ENCODE peak calls at places on chromosomes 13 and 19, in five cellular contexts. Z is H9, B is neuronal stem cell, C is H1, E is IMR-90. G is an unnamed sample.

GRCh38 chr13:94163535-94163934 is 315.9 kb downstream of the DCT start:
- DNase-seq in Z (no peak), B (no peak), C (no peak), E (no peak), G (no peak)

GRCh38 chr13:74229242-74229641 is 95.0 kb upstream of the KLF12 start:
- DNase-seq in Z (no peak), B (no peak), C (no peak), E (peak; percentile 23), G (no peak)

GRCh38 chr19:54178581-54179261 is 5.8 kb upstream of the TMC4 start:
- DNase-seq in Z (peak; percentile 87), B (no peak), C (peak; percentile 87), E (no peak), G (peak; percentile 51)

GRCh38 chr13:61779456-61779855 is 363.8 kb upstream of the PCDH20 start:
- DNase-seq in Z (no peak), B (no peak), C (no peak), E (no peak), G (peak; percentile 78)

GRCh38 chr19:16002380-16002779 is 53.6 kb downstream of the OR10H4 start:
- DNase-seq in Z (no peak), B (no peak), C (no peak), E (peak; percentile 20), G (no peak)

GRCh38 chr19:6971366-6971765 is 49.9 kb downstream of the MBD3L2B start:
- DNase-seq in Z (no peak), B (no peak), C (no peak), E (no peak), G (no peak)

GRCh38 chr19:17385878-17386611 is 8.0 kb downstream of the CCDC194 start:
- DNase-seq in Z (peak; percentile 89), B (no peak), C (peak; percentile 92), E (peak; percentile 30), G (peak; percentile 79)

GRCh38 chr19:12745166-12745897 is 6.3 kb upstream of the BEST2 start:
- DNase-seq in Z (no peak), B (no peak), C (no peak), E (no peak), G (no peak)

GRCh38 chr13:94154362-94154761 is 325.1 kb downstream of the DCT start:
- DNase-seq in Z (no peak), B (no peak), C (no peak), E (peak; percentile 35), G (peak; percentile 51)

GRCh38 chr13:21137696-21138095 is 38.7 kb downstream of the SKA3 start:
- DNase-seq in Z (no peak), B (no peak), C (no peak), E (peak; percentile 49), G (peak; percentile 27)

GRCh38 chr19:31289381-31289880 is 59.8 kb downstream of the TSHZ3 start:
- DNase-seq in Z (no peak), B (no peak), C (no peak), E (no peak), G (no peak)

GRCh38 chr19:7915250-7916136 is 863 bp downstream of the TGFBR3L start:
- DNase-seq in Z (no peak), B (no peak), C (no peak), E (no peak), G (no peak)

GRCh38 chr13:22049384-22049783 is 378.5 kb downstream of the FGF9 start:
- DNase-seq in Z (no peak), B (no peak), C (no peak), E (peak; percentile 50), G (no peak)

GRCh38 chr13:106561551-106562170 is 6.3 kb downstream of the ARGLU1 start:
- DNase-seq in Z (no peak), B (no peak), C (no peak), E (peak; percentile 53), G (peak; percentile 30)

GRCh38 chr13:79451500-79451962 is 29.4 kb upstream of the NDFIP2 start:
- DNase-seq in Z (peak; percentile 42), B (no peak), C (no peak), E (peak; percentile 92), G (peak; percentile 83)

GRCh38 chr13:36907801-36908200 is 12.2 kb downstream of the SMAD9 start:
- DNase-seq in Z (no peak), B (no peak), C (no peak), E (no peak), G (no peak)

GRCh38 chr19:44142014-44142523 is 715 bp downstream of the ZNF234 start:
- DNase-seq in Z (no peak), B (no peak), C (peak; percentile 45), E (peak; percentile 42), G (no peak)

GRCh38 chr13:75896271-75896670 is 260.1 kb downstream of the LMO7 start:
- DNase-seq in Z (no peak), B (no peak), C (no peak), E (peak; percentile 3), G (no peak)

GRCh38 chr19:39140594-39140993 is 15.0 kb downstream of the PAK4 start:
- DNase-seq in Z (no peak), B (no peak), C (no peak), E (no peak), G (no peak)

GRCh38 chr19:39140195-39140516 is 14.6 kb downstream of the PAK4 start:
- DNase-seq in Z (no peak), B (no peak), C (no peak), E (no peak), G (peak; percentile 63)

GRCh38 chr19:39139305-39140194 is 14.0 kb downstream of the PAK4 start:
- DNase-seq in Z (peak; percentile 64), B (no peak), C (no peak), E (no peak), G (peak; percentile 94)

GRCh38 chr19:39137131-39137530 is 11.5 kb downstream of the PAK4 start:
- DNase-seq in Z (no peak), B (no peak), C (no peak), E (no peak), G (no peak)

DNA sequence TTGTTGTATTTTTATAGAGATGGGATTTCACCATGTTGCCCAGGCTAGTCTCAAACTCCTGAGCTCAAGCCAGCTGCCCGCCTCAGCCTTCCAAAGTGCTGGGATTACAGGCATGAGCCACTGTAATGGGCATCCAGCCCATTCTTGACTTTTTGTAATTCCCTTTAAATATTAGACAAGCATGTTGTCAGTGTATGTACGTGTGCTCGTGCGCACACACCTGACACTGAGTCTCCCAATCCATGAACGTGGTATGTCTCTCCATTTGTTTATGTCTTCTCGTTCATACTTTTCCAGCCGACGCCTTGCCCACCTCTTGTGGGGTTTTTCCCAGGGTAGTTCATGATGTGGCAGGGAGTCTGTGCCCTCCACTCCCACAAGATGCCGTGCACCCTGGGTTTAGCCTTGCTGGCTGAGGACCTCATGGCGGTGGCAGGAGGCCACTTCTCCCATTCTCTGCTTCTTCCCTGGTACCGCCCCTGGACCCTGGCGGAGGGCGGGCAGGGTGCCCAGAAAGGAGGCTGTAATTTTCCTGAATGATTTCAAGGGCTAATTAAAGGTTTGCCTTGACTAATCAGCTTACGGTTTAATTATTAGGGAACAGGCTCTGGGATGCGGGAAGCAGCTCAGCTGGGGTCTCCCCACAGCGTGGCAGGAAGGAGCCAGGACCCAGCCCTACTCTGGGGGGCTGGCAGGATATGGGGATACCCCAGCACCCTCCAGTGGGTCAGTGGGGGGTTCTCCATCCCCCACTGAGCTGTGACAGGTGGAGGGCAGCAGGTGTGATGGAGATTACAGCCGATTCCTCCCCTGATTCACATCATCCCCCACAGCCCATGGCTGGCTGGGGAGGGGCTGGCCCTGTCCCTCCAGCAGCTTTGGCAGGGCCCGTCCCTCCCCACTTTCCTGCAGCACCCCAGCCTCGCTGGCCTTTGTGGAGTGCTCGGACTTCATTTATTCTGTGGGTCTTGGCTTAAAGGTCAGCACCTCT is 12.9 kb downstream of the PAK4 start:
- DNase-seq in Z (no peak), B (no peak), C (no peak), E (no peak), G (no peak)
- H3K27ac ChIP-seq in Z (no peak overlapping the region), B (peak overlapping the region; percentile 78), C (peak overlapping the region; percentile 21), E (no peak overlapping the region), G (peak overlapping the region; percentile 53)

GRCh38 chr13:43573787-43574562 is 212.8 kb downstream of the ENOX1 start:
- DNase-seq in Z (no peak), B (no peak), C (no peak), E (no peak), G (no peak)
- H2AK5ac ChIP-seq in Z (no peak overlapping the region), B (no peak overlapping the region), C (no peak overlapping the region), E (no peak overlapping the region), G (no peak overlapping the region)

GRCh38 chr19:18893573-18894253 is 2.2 kb downstream of the CERS1 start:
- DNase-seq in Z (no peak), B (no peak), C (no peak), E (no peak), G (no peak)
- H3K27ac ChIP-seq in Z (no peak overlapping the region), B (no peak overlapping the region), C (no peak overlapping the region), E (no peak overlapping the region), G (no peak overlapping the region)

GRCh38 chr19:39407394-39407643 is 672 bp downstream of the ZFP36 start:
- DNase-seq in Z (no peak), B (no peak), C (no peak), E (no peak), G (no peak)

GRCh38 chr19:39409886-39410619 is 2.4 kb upstream of the PLEKHG2 start:
- DNase-seq in Z (no peak), B (no peak), C (peak; percentile 67), E (no peak), G (peak; percentile 73)

GRCh38 chr19:39409207-39409885 is 2.7 kb downstream of the ZFP36 start:
- DNase-seq in Z (peak; percentile 97), B (no peak), C (peak; percentile 94), E (peak; percentile 61), G (peak; percentile 94)

GRCh38 chr19:39407644-39408391 is 1.2 kb downstream of the ZFP36 start:
- DNase-seq in Z (no peak), B (no peak), C (peak; percentile 54), E (no peak), G (no peak)

DNA sequence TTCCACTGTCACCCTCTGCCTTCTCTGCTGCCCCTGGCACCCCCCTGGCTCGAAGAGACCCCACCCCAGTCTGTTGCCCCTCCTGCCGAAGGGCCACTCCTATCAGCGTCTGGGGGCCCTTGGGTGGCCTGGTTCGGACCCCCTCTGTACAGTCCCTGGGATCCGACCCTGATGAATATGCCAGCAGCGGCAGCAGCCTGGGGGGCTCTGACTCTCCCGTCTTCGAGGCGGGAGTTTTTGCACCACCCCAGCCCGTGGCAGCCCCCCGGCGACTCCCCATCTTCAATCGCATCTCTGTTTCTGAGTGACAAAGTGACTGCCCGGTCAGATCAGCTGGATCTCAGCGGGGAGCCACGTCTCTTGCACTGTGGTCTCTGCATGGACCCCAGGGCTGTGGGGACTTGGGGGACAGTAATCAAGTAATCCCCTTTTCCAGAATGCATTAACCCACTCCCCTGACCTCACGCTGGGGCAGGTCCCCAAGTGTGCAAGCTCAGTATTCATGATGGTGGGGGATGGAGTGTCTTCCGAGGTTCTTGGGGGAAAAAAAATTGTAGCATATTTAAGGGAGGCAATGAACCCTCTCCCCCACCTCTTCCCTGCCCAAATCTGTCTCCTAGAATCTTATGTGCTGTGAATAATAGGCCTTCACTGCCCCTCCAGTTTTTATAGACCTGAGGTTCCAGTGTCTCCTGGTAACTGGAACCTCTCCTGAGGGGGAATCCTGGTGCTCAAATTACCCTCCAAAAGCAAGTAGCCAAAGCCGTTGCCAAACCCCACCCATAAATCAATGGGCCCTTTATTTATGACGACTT is 2.0 kb downstream of the ZFP36 start:
- DNase-seq in Z (no peak), B (no peak), C (peak; percentile 49), E (peak; percentile 52), G (no peak)
- H2AK5ac ChIP-seq in Z (no peak overlapping the region), B (peak overlapping the region; percentile 40), C (no peak overlapping the region), E (peak overlapping the region; percentile 0), G (peak overlapping the region; percentile 88)

GRCh38 chr19:1435378-1435989 is 2.7 kb upstream of the RPS15 start:
- DNase-seq in Z (no peak), B (no peak), C (no peak), E (no peak), G (no peak)
- H3K27ac ChIP-seq in Z (no peak overlapping the region), B (no peak overlapping the region), C (no peak overlapping the region), E (no peak overlapping the region), G (no peak overlapping the region)